ENCODE peak calls at places on chromosomes 3 and 15, in five cellular contexts. D, S, P, U and K are unnamed samples.

GRCh38 chr3:161401389-161401788 is 30.1 kb upstream of the SPTSSB start:
- DNase-seq in U (no peak), D (no peak), S (no peak), P (no peak), K (no peak)

GRCh38 chr15:91255788-91256187 is 155.7 kb downstream of the SV2B start:
- DNase-seq in D (no peak), P (no peak), U (no peak), S (no peak), K (no peak)

GRCh38 chr3:69763976-69764851 is 24.9 kb downstream of the MITF start:
- DNase-seq in S (no peak), D (no peak), U (no peak), P (peak), K (no peak)

GRCh38 chr15:41018534-41018933 is 65.3 kb downstream of the CHAC1 start:
- DNase-seq in U (no peak), D (no peak), P (peak), S (no peak), K (no peak)

GRCh38 chr15:27091270-27091940 is 120.4 kb downstream of the GABRG3 start:
- DNase-seq in S (no peak), U (no peak), D (no peak), P (no peak), K (no peak)

GRCh38 chr15:49813615-49814014 is 192.8 kb downstream of the DTWD1 start:
- DNase-seq in U (no peak), S (no peak), P (no peak), D (no peak), K (no peak)

GRCh38 chr3:38651153-38651789 is 1.8 kb upstream of the SCN5A start:
- DNase-seq in P (peak), U (peak), D (peak), S (peak), K (peak)

GRCh38 chr3:108488631-108489030 is 21.8 kb downstream of the MYH15 start:
- DNase-seq in D (no peak), S (no peak), U (peak), P (peak), K (no peak)

GRCh38 chr3:142319912-142320311 is 94.5 kb upstream of the GK5 start:
- DNase-seq in S (no peak), U (no peak), P (no peak), D (no peak), K (no peak)

GRCh38 chr3:100209948-100210776 is 50.6 kb upstream of the TBC1D23 start:
- DNase-seq in P (peak), U (no peak), S (no peak), D (no peak), K (no peak)

GRCh38 chr15:68057758-68058157 is 3.6 kb downstream of the PIAS1 start:
- DNase-seq in S (no peak), D (no peak), U (no peak), P (no peak), K (no peak)

GRCh38 chr3:131701153-131701791 is 198.5 kb upstream of the MRPL3 start:
- DNase-seq in U (no peak), S (no peak), D (no peak), P (peak), K (no peak)

GRCh38 chr3:70703305-70704102 is 391.1 kb upstream of the MDFIC2 start:
- DNase-seq in D (no peak), P (no peak), S (no peak), U (no peak), K (no peak)

GRCh38 chr3:31009881-31010280 is 115.4 kb upstream of the GADL1 start:
- DNase-seq in D (no peak), S (no peak), P (no peak), U (no peak), K (no peak)

GRCh38 chr3:30341851-30342250 is 264.6 kb upstream of the TGFBR2 start:
- DNase-seq in U (no peak), P (no peak), S (no peak), D (no peak), K (no peak)

GRCh38 chr15:80068578-80068977 is 9.1 kb downstream of the ZFAND6 start:
- DNase-seq in D (no peak), U (no peak), S (no peak), P (no peak), K (no peak)

GRCh38 chr3:31581660-31582059 is 48.9 kb downstream of the STT3B start:
- DNase-seq in P (peak), U (no peak), D (no peak), S (no peak), K (no peak)

GRCh38 chr3:174232658-174233429 is 626.3 kb upstream of the NAALADL2 start:
- DNase-seq in P (no peak), S (no peak), D (no peak), U (no peak), K (no peak)

GRCh38 chr15:49589030-49589429 is 31.6 kb downstream of the FAM227B start:
- DNase-seq in S (no peak), D (no peak), U (no peak), P (peak), K (no peak)

DNA sequence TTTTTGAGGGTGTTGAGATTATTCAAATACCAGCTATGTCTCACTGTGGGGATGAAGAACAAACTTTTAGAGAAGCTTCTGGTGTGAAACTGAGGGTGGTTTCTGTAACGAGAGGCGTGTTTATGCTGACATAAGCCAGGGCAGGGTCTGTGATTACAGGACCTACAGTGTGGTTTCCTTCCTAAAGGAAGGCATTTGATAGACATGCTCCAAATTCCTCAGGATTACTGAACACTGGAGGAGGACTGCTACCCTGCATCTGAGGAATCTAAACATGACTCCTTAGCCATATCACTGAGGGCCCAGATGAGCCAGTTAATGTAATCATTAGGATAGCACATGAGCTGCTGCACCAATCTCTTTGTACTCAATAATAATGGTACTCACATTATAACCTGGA is 328.4 kb upstream of the UMPS start:
- DNase-seq in U (no peak), D (no peak), P (peak), S (no peak), K (no peak)
- TF ChIP-seq CTCF in U (no peak), D (no peak), P (no peak), S (no peak), K (no peak)

DNA sequence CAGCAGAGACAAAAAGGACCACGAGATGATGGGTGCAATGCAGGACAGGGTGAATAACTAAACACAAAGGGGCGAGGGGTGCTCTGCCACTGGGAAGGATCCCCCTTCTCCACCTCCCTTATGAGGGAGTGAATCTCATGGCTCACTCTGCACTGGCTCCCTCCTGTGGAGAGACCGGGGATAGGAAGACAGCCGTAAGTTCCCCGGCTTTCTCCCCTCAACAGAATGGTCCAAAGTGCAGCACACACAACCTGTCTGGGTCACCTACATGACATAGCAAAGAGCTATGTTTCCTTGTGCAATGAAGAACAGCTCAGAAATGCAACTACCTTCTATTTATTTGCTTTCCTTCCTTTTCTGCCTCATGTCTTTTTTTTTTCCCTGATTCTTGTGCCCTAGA is 7.8 kb upstream of the ACSBG1 start:
- DNase-seq in S (no peak), U (no peak), P (peak), D (no peak), K (peak)
- TF ChIP-seq CTCF in S (peak), U (peak), P (peak), D (no peak), K (peak)

GRCh38 chr15:29114277-29115092 is 155.1 kb downstream of the NSMCE3 start:
- DNase-seq in D (no peak), S (no peak), P (no peak), U (no peak), K (no peak)

GRCh38 chr15:29117778-29118177 is 151.8 kb downstream of the NSMCE3 start:
- DNase-seq in U (no peak), S (no peak), P (no peak), D (no peak), K (no peak)

GRCh38 chr15:29113336-29114276 is 156.0 kb downstream of the NSMCE3 start:
- DNase-seq in U (no peak), D (no peak), P (no peak), S (no peak), K (no peak)

GRCh38 chr15:29116970-29117700 is 152.5 kb downstream of the NSMCE3 start:
- DNase-seq in S (no peak), P (no peak), U (no peak), D (no peak), K (no peak)

DNA sequence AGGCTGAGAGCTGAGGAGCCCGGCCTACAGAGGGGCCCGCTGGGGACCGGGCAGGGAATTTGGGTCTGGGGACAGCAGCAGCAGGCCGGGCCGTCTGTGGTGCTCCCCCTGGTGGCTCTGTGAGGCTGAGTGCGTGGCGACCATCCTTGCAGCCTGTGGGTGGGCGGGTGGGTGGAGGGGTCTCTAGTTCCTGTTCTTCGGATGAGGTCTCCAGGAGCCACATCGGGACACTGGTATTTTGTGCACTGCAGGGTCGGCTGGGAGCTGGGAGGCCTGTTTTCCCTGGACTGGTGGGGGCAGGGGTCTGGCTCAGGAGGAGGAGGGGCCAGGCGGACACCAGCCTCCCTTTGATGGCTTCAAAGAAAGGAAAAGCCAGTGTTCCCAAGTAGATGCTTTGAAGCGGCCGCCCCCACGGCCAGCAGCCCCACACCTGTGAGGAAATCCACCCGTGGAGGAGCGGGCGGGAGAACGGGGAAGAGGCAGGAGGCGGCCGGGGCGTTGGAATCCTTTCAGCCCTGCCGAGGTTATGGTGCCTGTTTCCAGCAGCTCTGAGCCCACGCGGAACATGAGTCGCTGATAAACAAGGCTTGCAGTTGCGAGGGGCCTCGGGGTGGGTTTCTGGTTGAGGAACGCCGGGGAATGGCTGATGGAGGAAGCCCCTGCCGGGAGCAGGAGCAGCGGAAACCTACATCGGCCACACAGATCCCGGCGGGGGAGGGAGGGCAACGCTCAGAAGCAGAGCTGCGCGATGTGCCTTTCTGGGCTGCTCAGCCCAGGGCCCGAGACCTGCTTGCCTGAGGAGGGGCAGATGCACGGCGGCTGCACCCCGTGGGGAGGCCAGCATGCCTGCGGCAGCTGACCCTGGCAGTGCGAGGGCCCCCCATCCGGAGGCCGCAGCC is 154.3 kb downstream of the NSMCE3 start:
- DNase-seq in P (peak), U (no peak), S (peak), D (no peak), K (peak)
- TF ChIP-seq CTCF in P (peak), U (peak), S (peak), D (peak), K (peak)

GRCh38 chr3:117995795-117996194 is 1038.9 kb downstream of the IGSF11 start:
- DNase-seq in U (no peak), P (no peak), S (no peak), D (no peak), K (no peak)

GRCh38 chr3:117998071-117998470 is 1036.6 kb downstream of the IGSF11 start:
- DNase-seq in P (peak), S (no peak), D (no peak), U (peak), K (no peak)

GRCh38 chr3:118000219-118000618 is 1034.4 kb downstream of the IGSF11 start:
- DNase-seq in D (no peak), S (no peak), P (no peak), U (no peak), K (no peak)

GRCh38 chr3:117997201-117998049 is 1037.2 kb downstream of the IGSF11 start:
- DNase-seq in U (peak), S (peak), P (peak), D (peak), K (peak)
- TF ChIP-seq CTCF in U (peak), S (peak), P (peak), D (peak), K (peak)

GRCh38 chr3:16834214-16834613 is 50.5 kb upstream of the PLCL2 start:
- DNase-seq in S (no peak), P (no peak), U (no peak), D (no peak), K (no peak)
- TF ChIP-seq CTCF in S (no peak), P (no peak), U (peak), D (no peak), K (no peak)